ENCODE peak calls at places on chromosomes 16 and 17, in four cellular contexts. K, X, B and W are unnamed samples.

GRCh38 chr16:49643429-49644142 is 212.3 kb downstream of the ZNF423 start:
- DNase-seq in K (no peak), X (no peak), B (no peak), W (no peak)

GRCh38 chr16:75208861-75209505 is 2.0 kb upstream of the CTRB2 start:
- DNase-seq in K (no peak), X (no peak), B (no peak), W (no peak)

GRCh38 chr17:9470171-9470570 is 105.4 kb downstream of the STX8 start:
- DNase-seq in K (no peak), X (no peak), B (peak; percentile 25), W (no peak)

GRCh38 chr16:89442588-89442987 is 47.8 kb downstream of the ANKRD11 start:
- DNase-seq in K (no peak), X (no peak), B (no peak), W (no peak)

GRCh38 chr17:44353656-44354331 is 8.7 kb downstream of the GRN start:
- DNase-seq in K (no peak), X (no peak), B (no peak), W (no peak)

GRCh38 chr17:74490716-74491115 is 24.3 kb downstream of the CD300A start:
- DNase-seq in K (no peak), X (no peak), B (no peak), W (no peak)

GRCh38 chr17:561118-561517 is 153.5 kb downstream of the VPS53 start:
- DNase-seq in K (no peak), X (no peak), B (no peak), W (no peak)

GRCh38 chr17:20114466-20114865 is 105.3 kb downstream of the SPECC1 start:
- DNase-seq in K (no peak), X (no peak), B (no peak), W (no peak)

GRCh38 chr17:64400644-64401043 is 10.0 kb upstream of the PECAM1 start:
- DNase-seq in K (no peak), X (no peak), B (no peak), W (no peak)

GRCh38 chr17:38982858-38983746 is 15.9 kb upstream of the FBXO47 start:
- DNase-seq in K (peak; percentile 79), X (peak; percentile 69), B (peak; percentile 19), W (peak; percentile 75)

GRCh38 chr16:83689385-83689831 is 118.4 kb upstream of the HSBP1 start:
- DNase-seq in K (no peak), X (no peak), B (peak; percentile 17), W (no peak)

GRCh38 chr16:66227766-66228530 is 138.5 kb upstream of the CDH5 start:
- DNase-seq in K (no peak), X (no peak), B (no peak), W (no peak)

GRCh38 chr17:64694207-64694606 is 32.1 kb upstream of the SMURF2 start:
- DNase-seq in K (peak; percentile 87), X (peak; percentile 98), B (no peak), W (no peak)

GRCh38 chr17:61478026-61478789 is 26.0 kb downstream of the TBX4 start:
- DNase-seq in K (no peak), X (no peak), B (no peak), W (no peak)

GRCh38 chr17:55448681-55449080 is 27.0 kb upstream of the MMD start:
- DNase-seq in K (no peak), X (no peak), B (no peak), W (no peak)

GRCh38 chr16:68884867-68885266 is 41.5 kb downstream of the TANGO6 start:
- DNase-seq in K (no peak), X (no peak), B (no peak), W (no peak)

GRCh38 chr16:66603537-66604375 is 748 bp upstream of the CMTM3 start:
- DNase-seq in K (peak; percentile 87), X (peak; percentile 57), B (no peak), W (peak; percentile 76)

GRCh38 chr17:33292184-33292980 is 713 bp downstream of the ASIC2 start:
- DNase-seq in K (peak; percentile 67), X (no peak), B (no peak), W (peak; percentile 81)

GRCh38 chr17:42937712-42938596 is 26.3 kb downstream of the AARSD1 start:
- DNase-seq in K (peak; percentile 78), X (peak; percentile 73), B (no peak), W (peak; percentile 68)

GRCh38 chr16:23081675-23082119 is 67.6 kb downstream of the USP31 start:
- DNase-seq in K (peak; percentile 83), X (no peak), B (no peak), W (peak; percentile 42)

GRCh38 chr17:42806249-42806648 is 7.6 kb downstream of the CNTD1 start:
- DNase-seq in K (no peak), X (no peak), B (no peak), W (no peak)

GRCh38 chr16:46632778-46633733 is 11.9 kb upstream of the SHCBP1 start:
- DNase-seq in K (no peak), X (peak; percentile 87), B (no peak), W (no peak)

GRCh38 chr17:48139948-48140347 is 32.4 kb downstream of the SNX11 start:
- DNase-seq in K (no peak), X (no peak), B (no peak), W (no peak)

GRCh38 chr17:41710472-41711090 is 1.6 kb upstream of the GAST start:
- DNase-seq in K (peak; percentile 62), X (no peak), B (no peak), W (no peak)

GRCh38 chr17:31598388-31598760 is 206.9 kb downstream of the RAB11FIP4 start:
- DNase-seq in K (no peak), X (no peak), B (no peak), W (no peak)

GRCh38 chr17:68576137-68576536 is 25.0 kb downstream of the FAM20A start:
- DNase-seq in K (no peak), X (no peak), B (no peak), W (no peak)

GRCh38 chr17:68573338-68573737 is 27.8 kb downstream of the FAM20A start:
- DNase-seq in K (no peak), X (no peak), B (no peak), W (no peak)

GRCh38 chr17:68568581-68568980 is 32.6 kb downstream of the FAM20A start:
- DNase-seq in K (no peak), X (no peak), B (no peak), W (no peak)

GRCh38 chr17:68570531-68570930 is 30.6 kb downstream of the FAM20A start:
- DNase-seq in K (no peak), X (no peak), B (no peak), W (no peak)

DNA sequence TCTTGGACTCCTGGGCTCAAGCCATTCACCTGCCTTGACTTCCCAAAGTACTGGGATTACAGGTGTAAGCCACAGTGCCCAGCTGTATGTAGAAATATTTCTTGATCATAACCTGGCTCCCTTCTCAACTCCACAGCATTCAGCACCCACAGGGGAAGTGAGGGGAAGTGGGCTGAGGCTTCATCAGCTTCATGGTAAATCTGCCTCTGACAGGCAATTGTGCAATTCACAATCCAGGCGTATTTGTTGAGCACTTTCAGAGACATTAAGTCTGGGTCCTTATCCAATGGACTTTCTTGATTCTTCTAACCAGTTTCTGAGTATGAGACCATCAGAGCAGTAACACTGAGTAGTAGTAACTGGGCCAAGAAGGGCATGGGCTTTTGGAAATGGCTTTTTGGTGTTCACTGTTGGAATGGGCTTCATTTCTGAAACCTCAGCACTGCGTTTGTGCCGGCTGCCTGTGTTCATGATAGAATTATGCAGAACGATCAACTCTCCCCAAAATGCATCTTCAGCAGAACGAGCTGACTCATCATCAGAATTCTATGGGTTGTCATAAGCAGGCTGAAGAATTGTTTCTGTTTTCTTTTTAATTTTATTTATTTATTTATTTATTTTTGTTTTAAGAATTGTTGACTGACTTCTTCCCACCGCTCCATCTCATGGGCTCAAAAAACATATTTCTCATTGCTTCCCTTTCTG is 28.9 kb downstream of the FAM20A start:
- DNase-seq in K (no peak), X (no peak), B (no peak), W (no peak)
- TF ChIP-seq PBX3 in K (no peak), X (no peak), B (no peak), W (no peak)

GRCh38 chr17:81251091-81251942 is 12.2 kb downstream of the NDUFAF8 start:
- DNase-seq in K (no peak), X (no peak), B (no peak), W (no peak)
- TF ChIP-seq PBX3 in K (no peak), X (no peak), B (no peak), W (no peak)

DNA sequence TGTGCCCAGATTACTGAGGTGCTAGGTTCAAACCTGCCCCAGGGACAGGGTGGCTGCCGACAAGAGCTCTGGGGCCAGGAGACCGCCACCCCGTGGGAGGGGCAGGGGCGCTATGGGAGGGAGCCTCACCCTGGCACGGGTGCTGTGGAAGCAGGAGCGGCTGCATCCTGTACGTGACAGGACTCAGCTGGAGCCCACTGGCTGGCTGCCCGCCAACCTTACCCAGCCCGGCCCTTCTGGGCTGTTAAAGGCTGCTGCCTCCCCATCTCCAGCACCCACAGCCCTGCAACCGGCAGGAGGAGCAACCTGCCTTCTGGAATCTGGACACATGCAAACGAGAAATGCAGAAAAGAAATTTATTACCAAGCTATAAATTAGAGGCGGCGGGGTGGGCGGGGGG is 11.2 kb downstream of the PAM16 start:
- DNase-seq in K (no peak), X (no peak), B (no peak), W (peak; percentile 88)
- TF ChIP-seq PBX3 in K (no peak), X (no peak), B (no peak), W (no peak)

GRCh38 chr16:549544-550263 is 10.5 kb upstream of the PRR35 start:
- DNase-seq in K (no peak), X (no peak), B (no peak), W (no peak)

GRCh38 chr16:551210-551609 is 9.0 kb upstream of the PRR35 start:
- DNase-seq in K (no peak), X (no peak), B (no peak), W (no peak)

GRCh38 chr16:553601-554296 is 6.4 kb upstream of the PRR35 start:
- DNase-seq in K (no peak), X (no peak), B (no peak), W (no peak)

GRCh38 chr16:554297-554621 is 5.9 kb upstream of the PRR35 start:
- DNase-seq in K (no peak), X (peak; percentile 24), B (no peak), W (no peak)

DNA sequence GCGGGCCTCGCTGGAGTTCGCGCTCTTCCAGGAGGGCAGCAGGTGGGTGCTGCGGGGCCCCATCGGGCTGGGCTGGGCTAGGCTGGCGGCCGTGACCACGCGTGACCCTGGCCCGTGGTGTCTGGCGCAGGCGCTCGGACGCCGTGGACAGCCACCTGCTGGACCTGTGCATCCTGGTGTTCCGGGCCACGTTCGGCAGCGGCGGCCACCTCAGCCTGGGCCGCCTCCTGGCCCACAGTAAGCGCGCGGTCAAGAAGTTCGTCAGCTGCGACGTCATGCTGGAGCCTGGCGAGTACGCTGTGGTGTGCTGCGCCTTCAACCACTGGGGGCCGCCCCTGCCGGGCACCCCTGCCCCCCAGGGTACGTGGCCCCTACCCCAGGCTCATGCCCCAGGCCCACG is 8.0 kb upstream of the PRR35 start:
- DNase-seq in K (no peak), X (no peak), B (no peak), W (no peak)
- TF ChIP-seq PBX3 in K (no peak), X (no peak), B (no peak), W (no peak)